ENCODE peak calls at places on chromosome 15, in six cellular contexts. F is NCI-H1048, V is GM13977, P is T-helper 9 cell, N is cerebellum, J is fibroblast of pulmonary artery. Z is an unnamed sample.

GRCh38 chr15:26421065-26421464 is 351.8 kb downstream of the GABRB3 start:
- DNase-seq in J (no peak), V (no peak), N (no peak), P (no peak), F (no peak), Z (no peak)

GRCh38 chr15:40439461-40440299 is 1.1 kb upstream of the BAHD1 start:
- DNase-seq in V (peak; percentile 56), J (peak; percentile 31), P (peak; percentile 17), N (no peak), F (no peak), Z (no peak)

GRCh38 chr15:50256188-50257041 is 9.1 kb downstream of the HDC start:
- DNase-seq in V (no peak), N (no peak), J (peak; percentile 60), F (no peak), P (no peak), Z (peak; percentile 91)

GRCh38 chr15:66120422-66120821 is 133.1 kb downstream of the MEGF11 start:
- DNase-seq in J (no peak), V (no peak), F (no peak), N (no peak), P (no peak), Z (no peak)

GRCh38 chr15:34684351-34684750 is 70.4 kb downstream of the GJD2 start:
- DNase-seq in J (no peak), V (no peak), P (no peak), N (no peak), F (no peak), Z (no peak)

GRCh38 chr15:84781505-84781904 is 33.1 kb downstream of the ZNF592 start:
- DNase-seq in F (no peak), V (no peak), J (no peak), N (no peak), P (no peak), Z (no peak)

GRCh38 chr15:22893081-22893480 is 54.6 kb downstream of the NIPA2 start:
- DNase-seq in P (no peak), N (no peak), J (no peak), F (no peak), V (no peak), Z (no peak)

GRCh38 chr15:39579487-39580116 is 1.3 kb upstream of the THBS1 start:
- DNase-seq in J (peak; percentile 98), V (no peak), N (no peak), P (no peak), F (no peak), Z (peak; percentile 91)

GRCh38 chr15:40470423-40471104 is at the start of gene CHST14:
- DNase-seq in J (peak; percentile 50), P (peak; percentile 54), F (peak; percentile 27), N (peak; percentile 70), V (peak; percentile 92), Z (no peak)

GRCh38 chr15:63015618-63016017 is 26.9 kb upstream of the TPM1 start:
- DNase-seq in V (no peak), F (no peak), P (no peak), J (peak; percentile 67), N (no peak), Z (no peak)

GRCh38 chr15:84666373-84666772 is 8.4 kb upstream of the NMB start:
- DNase-seq in N (no peak), V (no peak), F (no peak), P (no peak), J (peak; percentile 50), Z (no peak)

GRCh38 chr15:74178326-74179100 is 5.0 kb downstream of the ISLR start:
- DNase-seq in F (no peak), N (no peak), V (no peak), P (no peak), J (no peak), Z (no peak)

GRCh38 chr15:94584833-94585244 is 353.5 kb downstream of the MCTP2 start:
- DNase-seq in F (no peak), N (no peak), J (peak; percentile 18), P (no peak), V (peak; percentile 23), Z (no peak)

GRCh38 chr15:80878242-80878866 is 99.2 kb downstream of the CEMIP start:
- DNase-seq in P (no peak), F (no peak), J (peak; percentile 49), N (no peak), V (no peak), Z (no peak)

GRCh38 chr15:34214135-34214534 is 4.2 kb upstream of the KATNBL1 start:
- DNase-seq in V (no peak), P (no peak), J (no peak), F (no peak), N (no peak), Z (no peak)

GRCh38 chr15:82129769-82130168 is 84.0 kb upstream of the MEX3B start:
- DNase-seq in J (peak; percentile 74), F (no peak), N (no peak), P (no peak), V (no peak), Z (peak; percentile 96)

GRCh38 chr15:52326758-52327157 is 31.2 kb upstream of the MYO5C start:
- DNase-seq in J (peak; percentile 31), N (no peak), F (no peak), V (no peak), P (no peak), Z (no peak)

GRCh38 chr15:29533667-29534066 is 264.0 kb upstream of the NSMCE3 start:
- DNase-seq in P (no peak), V (no peak), J (peak; percentile 64), F (no peak), N (no peak), Z (no peak)

GRCh38 chr15:59999064-59999377 is 5.1 kb upstream of the FOXB1 start:
- DNase-seq in P (no peak), F (no peak), N (no peak), J (no peak), V (peak; percentile 19), Z (no peak)

GRCh38 chr15:70378126-70379031 is 280.7 kb upstream of the TLE3 start:
- DNase-seq in N (no peak), V (no peak), P (no peak), J (no peak), F (no peak), Z (no peak)

Z was measured in HS-27A.